ENCODE peak calls at places on chromosomes 11 and 22, in five cellular contexts. Z is NCI-H1092; M is NCI-H2107; J is activated T-cell treated with anti-CD3 and anti-CD28 coated beads for 48 hours; D is stimulated activated CD8-positive, alpha-beta memory T cell treated with anti-CD3 and anti-CD28 coated beads, Interleukin-2, amount 100 ng/mL, for 48 hours. A is an unnamed sample.

GRCh38 chr11:64971421-64972233 is at the start of gene MAJIN:
- DNase-seq in Z (no peak), M (no peak), J (peak), D (peak), A (peak)

GRCh38 chr11:94910779-94911178 is 62.6 kb downstream of the CWC15 start:
- DNase-seq in Z (no peak), M (no peak), J (no peak), D (no peak), A (peak)

GRCh38 chr11:36510567-36511020 is 522 bp upstream of the TRAF6 start:
- DNase-seq in Z (no peak), M (no peak), J (no peak), D (no peak), A (no peak)

GRCh38 chr22:43333978-43334377 is 9.2 kb downstream of the SCUBE1 start:
- DNase-seq in Z (no peak), M (no peak), J (no peak), D (no peak), A (no peak)

GRCh38 chr22:30921108-30921507 is 47.5 kb downstream of the MORC2 start:
- DNase-seq in Z (no peak), M (no peak), J (no peak), D (no peak), A (no peak)

GRCh38 chr11:44382118-44382517 is 72.2 kb upstream of the ALX4 start:
- DNase-seq in Z (no peak), M (no peak), J (no peak), D (no peak), A (no peak)

GRCh38 chr11:96167787-96168186 is 175.2 kb downstream of the MAML2 start:
- DNase-seq in Z (no peak), M (no peak), J (no peak), D (no peak), A (no peak)

GRCh38 chr11:82978422-82979099 is 77.0 kb downstream of the DDIAS start:
- DNase-seq in Z (no peak), M (no peak), J (no peak), D (no peak), A (peak)

GRCh38 chr11:47179655-47179991 is 2.9 kb upstream of the ARFGAP2 start:
- DNase-seq in Z (peak), M (no peak), J (no peak), D (peak), A (no peak)

GRCh38 chr11:62805991-62806441 is 776 bp upstream of the NXF1 start:
- DNase-seq in Z (no peak), M (no peak), J (no peak), D (no peak), A (no peak)

GRCh38 chr11:77202941-77203900 is 75.2 kb downstream of the MYO7A start:
- DNase-seq in Z (no peak), M (no peak), J (no peak), D (no peak), A (no peak)

GRCh38 chr11:35313066-35313765 is 106.1 kb downstream of the SLC1A2 start:
- DNase-seq in Z (no peak), M (no peak), J (no peak), D (no peak), A (no peak)

GRCh38 chr11:10943968-10944367 is 86.1 kb upstream of the ZBED5 start:
- DNase-seq in Z (no peak), M (no peak), J (no peak), D (no peak), A (peak)

GRCh38 chr11:131867457-131868257 is 497.2 kb downstream of the NTM start:
- DNase-seq in Z (peak), M (no peak), J (peak), D (no peak), A (peak)

GRCh38 chr11:26076591-26076990 is 255.3 kb upstream of the ANO3 start:
- DNase-seq in Z (no peak), M (no peak), J (no peak), D (no peak), A (no peak)